ENCODE peak calls at places on chromosomes 11 and 22, in six cellular contexts. M is brain microvascular endothelial cell, X is B cell, P is lower leg skin, K is A549, S is astrocyte of the cerebellum. C is an unnamed sample.

GRCh38 chr11:124923296-124923695 is 4.2 kb downstream of the HEPN1 start:
- DNase-seq in M (no peak), X (no peak), P (no peak), K (no peak), S (no peak), C (no peak)

GRCh38 chr22:45007247-45007945 is 2.4 kb downstream of the PHF21B start:
- DNase-seq in M (peak; percentile 2), X (peak; percentile 56), P (no peak), K (peak; percentile 16), S (no peak), C (no peak)

GRCh38 chr11:124075841-124076571 is 34.9 kb upstream of the OR10G7 start:
- DNase-seq in M (no peak), X (peak; percentile 12), P (no peak), K (peak; percentile 3), S (no peak), C (no peak)

GRCh38 chr11:33704240-33705002 is 3.8 kb upstream of the C11orf91 start:
- DNase-seq in M (no peak), X (no peak), P (no peak), K (no peak), S (no peak), C (no peak)

GRCh38 chr11:73350908-73351636 is 25.1 kb upstream of the RELT start:
- DNase-seq in M (peak; percentile 61), X (peak; percentile 90), P (peak; percentile 39), K (peak; percentile 73), S (peak; percentile 60), C (peak; percentile 52)

GRCh38 chr11:112511906-112512305 is 251.2 kb upstream of the PLET1 start:
- DNase-seq in M (no peak), X (no peak), P (no peak), K (no peak), S (no peak), C (no peak)

GRCh38 chr22:25202290-25202921 is 2.7 kb downstream of the CRYBB3 start:
- DNase-seq in M (peak; percentile 49), X (peak; percentile 73), P (peak; percentile 29), K (peak; percentile 57), S (peak; percentile 22), C (peak; percentile 7)

GRCh38 chr11:34154059-34154875 is 48.8 kb downstream of the NAT10 start:
- DNase-seq in M (no peak), X (peak; percentile 78), P (no peak), K (no peak), S (no peak), C (no peak)

GRCh38 chr22:43750751-43751150 is 61.4 kb downstream of the EFCAB6 start:
- DNase-seq in M (no peak), X (no peak), P (no peak), K (no peak), S (no peak), C (no peak)

GRCh38 chr11:83918471-83918870 is 632.3 kb upstream of the CCDC90B start:
- DNase-seq in M (no peak), X (no peak), P (no peak), K (no peak), S (no peak), C (no peak)

GRCh38 chr11:1890856-1891830 is 552 bp downstream of the PRR33 start:
- DNase-seq in M (no peak), X (peak; percentile 45), P (no peak), K (no peak), S (no peak), C (no peak)

GRCh38 chr11:75214411-75214821 is 26.2 kb upstream of the TPBGL start:
- DNase-seq in M (peak; percentile 80), X (no peak), P (peak; percentile 58), K (peak; percentile 79), S (peak; percentile 68), C (peak; percentile 16)
- TF ChIP-seq CTCF in M (peak; percentile 85), X (no peak), P (no peak), K (peak; percentile 15), S (peak; percentile 60), C (peak; percentile 40)

DNA sequence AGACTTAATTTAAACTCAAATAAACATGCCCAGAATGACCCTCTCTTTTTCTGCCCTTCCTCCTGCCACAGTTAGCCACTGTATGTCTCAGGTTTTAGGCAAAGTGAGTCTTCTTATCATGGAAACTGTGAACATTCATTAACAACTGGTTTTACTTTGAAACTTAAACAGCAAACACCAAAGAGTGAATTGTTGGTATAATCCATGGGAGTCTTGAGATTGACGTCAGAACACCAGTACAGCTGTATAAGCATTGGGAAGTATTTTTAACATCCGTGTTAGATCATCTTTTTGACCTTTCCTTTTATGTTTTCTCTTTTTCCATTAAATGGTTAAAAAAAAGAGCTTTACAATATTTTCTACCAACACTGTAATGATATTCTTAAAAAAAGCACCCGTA is 38.9 kb downstream of the ARHGEF12 start:
- DNase-seq in M (peak; percentile 60), X (no peak), P (no peak), K (peak; percentile 29), S (no peak), C (no peak)
- TF ChIP-seq CTCF in M (no peak), X (no peak), P (no peak), K (no peak), S (no peak), C (no peak)

GRCh38 chr22:27680636-27681035 is 120.9 kb downstream of the MN1 start:
- DNase-seq in M (no peak), X (no peak), P (no peak), K (no peak), S (no peak), C (no peak)

GRCh38 chr22:27679722-27680488 is 121.7 kb downstream of the MN1 start:
- DNase-seq in M (no peak), X (no peak), P (no peak), K (no peak), S (no peak), C (no peak)

GRCh38 chr22:27681037-27681436 is 120.5 kb downstream of the MN1 start:
- DNase-seq in M (no peak), X (no peak), P (no peak), K (no peak), S (no peak), C (no peak)

GRCh38 chr22:27684856-27685255 is 116.7 kb downstream of the MN1 start:
- DNase-seq in M (no peak), X (no peak), P (no peak), K (no peak), S (no peak), C (no peak)

GRCh38 chr22:27682438-27682837 is 119.1 kb downstream of the MN1 start:
- DNase-seq in M (no peak), X (no peak), P (no peak), K (no peak), S (no peak), C (no peak)
- TF ChIP-seq CTCF in M (peak; percentile 61), X (no peak), P (no peak), K (no peak), S (peak; percentile 35), C (peak; percentile 14)

DNA sequence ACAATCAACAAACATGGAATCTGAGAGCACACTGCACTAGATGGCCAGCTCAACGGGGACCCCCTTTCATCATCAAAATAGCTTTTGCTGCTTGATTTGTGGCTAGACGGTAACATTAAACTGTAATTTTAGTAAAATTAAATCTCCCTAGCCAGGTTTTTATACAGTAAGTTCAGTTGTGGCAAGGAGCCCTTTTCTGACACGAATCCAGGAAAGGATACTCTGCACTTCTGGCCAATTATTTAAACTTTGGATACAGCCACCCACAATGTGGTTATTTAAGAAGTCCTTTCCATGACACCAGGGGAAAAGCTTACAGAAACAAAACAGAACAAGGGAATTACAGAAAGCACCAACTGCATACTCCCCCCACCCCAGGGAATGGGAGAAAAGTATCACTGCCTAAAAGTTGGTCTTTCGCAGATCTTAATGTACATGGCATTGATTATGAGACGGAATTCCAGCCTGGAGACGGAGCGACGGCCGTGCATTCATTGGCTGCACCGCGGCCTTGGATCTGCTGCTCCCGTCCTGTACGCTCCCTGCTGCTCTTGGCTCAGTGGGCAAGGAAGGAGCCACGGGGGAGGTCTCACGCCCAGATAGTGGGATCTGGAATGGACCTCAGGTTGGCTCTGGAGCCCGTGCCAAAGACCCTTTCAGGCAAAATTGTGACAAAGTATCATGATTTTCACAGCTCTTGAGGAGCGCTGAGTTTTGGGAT is 19.8 kb upstream of the PISD start:
- DNase-seq in M (peak; percentile 2), X (no peak), P (no peak), K (no peak), S (peak; percentile 68), C (peak; percentile 40)
- TF ChIP-seq CTCF in M (no peak), X (no peak), P (no peak), K (no peak), S (no peak), C (no peak)

DNA sequence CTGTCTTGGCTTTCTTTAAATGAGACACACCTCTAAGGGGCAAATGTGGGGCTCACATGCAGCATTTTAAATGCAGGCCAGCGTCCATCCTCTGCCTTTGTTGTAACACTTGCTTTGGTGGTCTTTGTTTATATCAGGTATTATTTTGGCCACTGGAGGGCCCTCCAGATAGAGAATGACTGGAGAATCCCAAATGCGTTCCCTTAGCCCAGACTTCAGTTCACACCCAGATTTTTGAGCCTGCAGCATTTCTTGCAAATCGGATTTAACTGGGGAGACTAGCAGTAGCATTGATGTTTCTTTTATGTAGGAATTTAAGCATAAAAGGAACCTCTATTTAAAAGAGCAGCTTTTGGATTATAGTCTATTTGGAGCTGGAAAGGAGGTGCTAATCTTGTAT is 200.2 kb upstream of the SORL1-AS1 start:
- DNase-seq in M (no peak), X (no peak), P (no peak), K (no peak), S (peak; percentile 27), C (no peak)
- TF ChIP-seq CTCF in M (peak; percentile 71), X (no peak), P (no peak), K (no peak), S (peak; percentile 63), C (peak; percentile 42)

C was measured in AG09319.